ENCODE peak calls at places on chromosomes 4 and X, in six cellular contexts. Y is Peyer's patch, J is cardiac fibroblast, M is germinal center, T is right atrium auricular region, K is left ventricle myocardium superior. I is an unnamed sample.

GRCh38 chr4:107243141-107243779 is 207.1 kb upstream of the DKK2 start:
- DNase-seq in Y (no peak), J (no peak), M (no peak), T (no peak), K (no peak), I (no peak)

GRCh38 chrX:17459008-17459407 is 84.0 kb downstream of the NHS start:
- DNase-seq in Y (no peak), J (peak), M (no peak), T (no peak), K (peak), I (no peak)

GRCh38 chr4:74157743-74158560 is at the start of gene MTHFD2L:
- DNase-seq in Y (peak), J (peak), M (peak), T (peak), K (peak), I (peak)

GRCh38 chr4:55758570-55758969 is 61.0 kb upstream of the EXOC1L start:
- DNase-seq in Y (no peak), J (no peak), M (no peak), T (no peak), K (no peak), I (peak)

GRCh38 chr4:85128246-85129204 is 162.0 kb upstream of the WDFY3 start:
- DNase-seq in Y (no peak), J (no peak), M (no peak), T (no peak), K (no peak), I (no peak)

GRCh38 chr4:113758361-113758760 is 3.2 kb downstream of the CAMK2D start:
- DNase-seq in Y (no peak), J (peak), M (no peak), T (no peak), K (no peak), I (no peak)

GRCh38 chrX:100745806-100746537 is 14.1 kb upstream of the SYTL4 start:
- DNase-seq in Y (no peak), J (peak), M (no peak), T (no peak), K (no peak), I (no peak)

GRCh38 chrX:47637546-47638195 is 7.9 kb upstream of the CFP start:
- DNase-seq in Y (no peak), J (no peak), M (peak), T (no peak), K (peak), I (peak)

GRCh38 chr4:150255610-150256580 is 177.7 kb downstream of the DCLK2 start:
- DNase-seq in Y (no peak), J (no peak), M (no peak), T (no peak), K (peak), I (peak)

GRCh38 chr4:134215636-134216340 is 14.2 kb upstream of the PABPC4L start:
- DNase-seq in Y (no peak), J (no peak), M (no peak), T (no peak), K (no peak), I (no peak)

GRCh38 chr4:181745933-181746627 is 497.1 kb upstream of the TENM3 start:
- DNase-seq in Y (no peak), J (no peak), M (no peak), T (no peak), K (no peak), I (no peak)

GRCh38 chr4:31187979-31188378 is 467.8 kb downstream of the PCDH7 start:
- DNase-seq in Y (no peak), J (no peak), M (no peak), T (no peak), K (no peak), I (no peak)

GRCh38 chr4:10605746-10606482 is 78.7 kb downstream of the CLNK start:
- DNase-seq in Y (no peak), J (peak), M (no peak), T (no peak), K (no peak), I (no peak)

GRCh38 chr4:3470244-3471097 is 7.4 kb downstream of the DOK7 start:
- DNase-seq in Y (no peak), J (peak), M (no peak), T (no peak), K (peak), I (no peak)

GRCh38 chr4:177393236-177393635 is 49.0 kb downstream of the AGA start:
- DNase-seq in Y (no peak), J (no peak), M (no peak), T (no peak), K (no peak), I (no peak)

GRCh38 chr4:154709550-154709949 is 34.2 kb upstream of the LRAT start:
- DNase-seq in Y (no peak), J (peak), M (no peak), T (no peak), K (no peak), I (no peak)

GRCh38 chr4:162163892-162164759 is at the start of gene FSTL5:
- DNase-seq in Y (peak), J (peak), M (peak), T (peak), K (peak), I (peak)

GRCh38 chrX:153411255-153411987 is at the start of gene ZFP92:
- DNase-seq in Y (no peak), J (no peak), M (peak), T (no peak), K (peak), I (peak)

GRCh38 chr4:76803522-76803921 is 94.4 kb downstream of the SOWAHB start:
- DNase-seq in Y (no peak), J (peak), M (no peak), T (no peak), K (no peak), I (no peak)

GRCh38 chr4:163196904-163197505 is 30.3 kb upstream of the NAF1 start:
- DNase-seq in Y (no peak), J (no peak), M (no peak), T (no peak), K (no peak), I (no peak)

GRCh38 chr4:52983563-52984303 is 121.6 kb downstream of the RASL11B start:
- DNase-seq in Y (no peak), J (peak), M (peak), T (no peak), K (no peak), I (no peak)

GRCh38 chr4:82519776-82520175 is 42.0 kb downstream of the TMEM150C start:
- DNase-seq in Y (no peak), J (peak), M (no peak), T (no peak), K (no peak), I (no peak)

GRCh38 chr4:6074723-6075122 is 56.5 kb upstream of the C4orf50 start:
- DNase-seq in Y (no peak), J (no peak), M (no peak), T (no peak), K (no peak), I (no peak)

GRCh38 chr4:95546866-95547707 is 1.7 kb downstream of the UNC5C start:
- DNase-seq in Y (no peak), J (peak), M (no peak), T (no peak), K (peak), I (no peak)

GRCh38 chr4:150960079-150960478 is 55.0 kb downstream of the LRBA start:
- DNase-seq in Y (no peak), J (peak), M (no peak), T (no peak), K (no peak), I (no peak)

GRCh38 chrX:29858714-29859113 is 356.6 kb upstream of the MAGEB2 start:
- DNase-seq in Y (no peak), J (peak), M (no peak), T (no peak), K (no peak), I (no peak)

GRCh38 chrX:104270916-104271512 is 16.3 kb upstream of the ESX1 start:
- DNase-seq in Y (no peak), J (peak), M (no peak), T (no peak), K (peak), I (peak)

GRCh38 chr4:148054275-148054674 is 322.4 kb downstream of the ARHGAP10 start:
- DNase-seq in Y (no peak), J (no peak), M (no peak), T (no peak), K (no peak), I (no peak)

GRCh38 chr4:182188622-182189021 is 54.6 kb upstream of the TENM3 start:
- DNase-seq in Y (no peak), J (no peak), M (no peak), T (no peak), K (no peak), I (no peak)

GRCh38 chr4:186725422-186726149 is 1.9 kb upstream of the FAT1 start:
- DNase-seq in Y (peak), J (peak), M (no peak), T (peak), K (peak), I (peak)

GRCh38 chr4:25722964-25723363 is 67.3 kb downstream of the SLC34A2 start:
- DNase-seq in Y (no peak), J (no peak), M (no peak), T (no peak), K (no peak), I (peak)

I was measured in heart left ventricle.